ENCODE peak calls at places on chromosomes 1 and 21, in five cellular contexts. Y is AG04450, C is pancreas, L is HCT116, W is astrocyte of the spinal cord. S is an unnamed sample.

GRCh38 chr1:244056602-244057001 is 5.5 kb downstream of the ZBTB18 start:
- DNase-seq in C (no peak), Y (no peak), L (no peak), W (no peak), S (no peak)

GRCh38 chr1:1760345-1760650 is 18.0 kb downstream of the NADK start:
- DNase-seq in C (no peak), W (no peak), L (no peak), Y (no peak), S (no peak)

GRCh38 chr1:48627467-48627866 is 149.2 kb downstream of the BEND5 start:
- DNase-seq in L (no peak), C (no peak), W (no peak), Y (no peak), S (no peak)

GRCh38 chr1:226568077-226568831 is 19.7 kb downstream of the STUM start:
- DNase-seq in L (peak), Y (no peak), C (no peak), W (no peak), S (peak)

GRCh38 chr1:104929280-104929679 is 1179.6 kb downstream of the AMY1C start:
- DNase-seq in L (no peak), C (no peak), Y (no peak), W (no peak), S (no peak)

GRCh38 chr1:30286241-30286983 is 437.0 kb downstream of the MATN1 start:
- DNase-seq in C (peak), Y (no peak), W (no peak), L (no peak), S (no peak)

GRCh38 chr1:36109041-36109679 is 15.9 kb downstream of the COL8A2 start:
- DNase-seq in C (no peak), Y (peak), L (no peak), W (peak), S (peak)

GRCh38 chr1:191498318-191498717 is 659.9 kb upstream of the RGS18 start:
- DNase-seq in Y (no peak), C (no peak), L (no peak), W (peak), S (peak)

GRCh38 chr1:20974069-20974468 is 187.0 kb upstream of the HP1BP3 start:
- DNase-seq in L (no peak), W (no peak), C (no peak), Y (peak), S (peak)

GRCh38 chr1:151991663-151992344 is 1.9 kb downstream of the S100A10 start:
- DNase-seq in W (no peak), C (no peak), Y (no peak), L (no peak), S (no peak)

GRCh38 chr1:209416009-209416408 is 167.5 kb upstream of the CAMK1G start:
- DNase-seq in L (no peak), W (peak), C (no peak), Y (peak), S (no peak)

GRCh38 chr1:6497215-6497866 is 5.9 kb upstream of the PLEKHG5 start:
- DNase-seq in L (no peak), Y (no peak), C (peak), W (no peak), S (no peak)

GRCh38 chr1:85566890-85567289 is 13.7 kb upstream of the CCN1 start:
- DNase-seq in C (no peak), W (no peak), L (no peak), Y (no peak), S (peak)

GRCh38 chr1:56872597-56872996 is 18.0 kb downstream of the C8A start:
- DNase-seq in C (no peak), Y (no peak), L (no peak), W (peak), S (peak)

GRCh38 chr21:14513772-14514171 is 32.3 kb downstream of the SAMSN1 start:
- DNase-seq in C (no peak), W (no peak), L (no peak), Y (no peak), S (no peak)

GRCh38 chr21:39381009-39381408 is 32.1 kb upstream of the HMGN1 start:
- DNase-seq in C (no peak), W (no peak), Y (no peak), L (no peak), S (no peak)

GRCh38 chr1:16026723-16027484 is 5.1 kb downstream of the CLCNKA start:
- DNase-seq in C (peak), W (peak), L (no peak), Y (no peak), S (no peak)

GRCh38 chr1:114152211-114153050 is 1.2 kb downstream of the SYT6 start:
- DNase-seq in L (no peak), W (peak), C (peak), Y (no peak), S (peak)

GRCh38 chr1:204975568-204976235 is 67.3 kb upstream of the CNTN2 start:
- DNase-seq in L (peak), W (peak), Y (no peak), C (peak), S (peak)

GRCh38 chr1:196209983-196210382 is 398.3 kb downstream of the KCNT2 start:
- DNase-seq in C (no peak), Y (no peak), W (peak), L (no peak), S (peak)

GRCh38 chr1:39799770-39800470 is 11.3 kb upstream of the BMP8B start:
- DNase-seq in L (peak), Y (peak), C (peak), W (peak), S (peak)

GRCh38 chr1:192958350-192958749 is 100.8 kb downstream of the UCHL5 start:
- DNase-seq in W (no peak), L (no peak), Y (no peak), C (no peak), S (no peak)

GRCh38 chr1:89069955-89070354 is 4.9 kb upstream of the GBP1 start:
- DNase-seq in W (peak), L (no peak), Y (no peak), C (no peak), S (peak)

GRCh38 chr1:226643701-226644540 is 95.2 kb downstream of the ITPKB start:
- DNase-seq in C (no peak), Y (no peak), W (no peak), L (no peak), S (no peak)

GRCh38 chr1:162347281-162347680 is 29.4 kb downstream of the SPATA46 start:
- DNase-seq in W (no peak), C (no peak), Y (no peak), L (no peak), S (no peak)

GRCh38 chr1:167330601-167331293 is 110.1 kb downstream of the POU2F1 start:
- DNase-seq in C (no peak), Y (no peak), W (no peak), L (no peak), S (no peak)

GRCh38 chr1:18513995-18514394 is 33.3 kb downstream of the KLHDC7A start:
- DNase-seq in W (no peak), C (peak), L (no peak), Y (no peak), S (no peak)

GRCh38 chr1:221667504-221667903 is 74.4 kb downstream of the DUSP10 start:
- DNase-seq in L (peak), C (no peak), Y (no peak), W (peak), S (peak)

GRCh38 chr1:919271-919872 is 4.4 kb upstream of the SAMD11 start:
- DNase-seq in L (no peak), Y (no peak), W (no peak), C (no peak), S (no peak)

GRCh38 chr21:35886887-35887286 is 173.4 kb downstream of the SETD4 start:
- DNase-seq in C (no peak), Y (no peak), W (no peak), L (no peak), S (no peak)

GRCh38 chr1:175848329-175848728 is 104.9 kb upstream of the TNR start:
- DNase-seq in L (no peak), C (no peak), Y (no peak), W (no peak), S (no peak)

GRCh38 chr1:27559466-27560030 is 44.4 kb downstream of the AHDC1 start:
- DNase-seq in Y (no peak), W (no peak), L (no peak), C (no peak), S (no peak)

GRCh38 chr1:177983824-177984528 is 14.1 kb upstream of the SEC16B start:
- DNase-seq in W (peak), Y (peak), C (peak), L (no peak), S (peak)

GRCh38 chr1:237792149-237792548 is 98.6 kb downstream of the ZP4 start:
- DNase-seq in C (no peak), L (no peak), Y (no peak), W (no peak), S (no peak)

GRCh38 chr1:237799762-237800474 is 90.8 kb downstream of the ZP4 start:
- DNase-seq in C (peak), Y (no peak), L (no peak), W (no peak), S (peak)

GRCh38 chr1:237789619-237790018 is 101.1 kb downstream of the ZP4 start:
- DNase-seq in C (no peak), L (no peak), Y (no peak), W (no peak), S (no peak)

GRCh38 chr1:237794071-237794470 is 96.7 kb downstream of the ZP4 start:
- DNase-seq in L (no peak), Y (no peak), W (no peak), C (no peak), S (no peak)

GRCh38 chr1:237795558-237795957 is 95.2 kb downstream of the ZP4 start:
- DNase-seq in C (no peak), L (no peak), Y (no peak), W (no peak), S (no peak)
- H3K4me3 ChIP-seq in C (no peak), L (no peak), Y (no peak), W (no peak), S (no peak)

DNA sequence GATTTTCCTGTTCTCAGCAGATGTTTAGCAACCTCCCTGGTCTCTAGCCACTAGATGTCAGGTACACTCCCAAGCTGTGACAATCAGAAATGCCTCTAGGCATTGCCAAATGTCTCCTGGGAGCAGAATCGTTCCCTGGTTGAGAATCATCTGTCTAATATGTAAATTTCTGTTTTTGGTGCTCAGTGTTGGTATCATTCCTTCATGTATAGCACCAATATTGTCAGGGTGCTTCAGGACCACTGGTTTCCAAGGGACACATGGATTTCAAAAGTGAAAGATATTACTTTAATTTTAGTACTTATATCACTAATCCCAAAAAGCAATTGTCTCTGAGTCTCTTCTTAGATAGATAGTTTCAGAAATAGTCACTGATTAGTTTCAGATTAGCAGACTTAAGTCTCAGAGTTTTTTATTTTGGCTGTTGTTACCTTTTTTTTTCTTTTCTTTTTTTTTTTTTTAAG is 160.1 kb downstream of the PTPRC start:
- DNase-seq in Y (no peak), C (no peak), L (no peak), W (no peak), S (no peak)
- TF ChIP-seq CTCF in Y (no peak), C (no peak), L (no peak), W (no peak), S (no peak)

GRCh38 chr1:158799689-158800088 is 18.7 kb upstream of the OR6N2 start:
- DNase-seq in C (no peak), Y (no peak), W (no peak), L (no peak), S (no peak)
- H3K4me3 ChIP-seq in C (no peak), Y (no peak), W (no peak), L (no peak), S (no peak)

DNA sequence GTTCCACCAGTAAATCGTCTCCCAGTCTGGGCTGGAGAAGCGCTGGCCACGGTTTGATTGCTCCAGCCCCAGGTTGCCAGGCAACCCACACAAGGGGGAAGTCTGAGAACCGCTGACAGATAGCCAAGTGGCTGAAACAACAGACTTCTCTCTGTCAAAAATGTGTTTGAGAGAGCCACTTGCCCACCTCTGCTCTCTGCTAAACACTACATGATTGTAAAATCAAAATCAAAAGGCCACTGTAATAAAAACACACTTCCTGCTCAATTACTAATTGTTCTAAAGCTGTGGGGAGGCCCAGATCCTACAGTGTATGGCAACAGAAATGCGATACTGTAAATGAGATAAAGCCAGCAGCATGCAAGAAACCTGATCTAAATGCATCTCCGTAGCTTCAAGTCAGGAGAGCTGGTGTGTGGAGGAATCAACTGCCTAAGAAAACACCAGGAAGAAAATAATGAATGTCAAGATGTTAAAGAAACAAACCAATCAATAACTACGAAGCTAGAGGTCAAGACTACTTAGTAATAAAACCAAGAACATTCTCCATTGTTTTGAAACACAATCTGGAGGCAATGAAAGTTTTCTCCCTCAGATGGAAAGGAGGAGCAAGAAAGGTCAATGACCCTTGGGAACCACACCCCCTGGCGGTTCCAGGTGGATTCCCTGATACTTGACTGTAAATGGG is 121.2 kb downstream of the SLC45A1 start:
- DNase-seq in Y (peak), W (peak), L (no peak), C (peak), S (peak)
- TF ChIP-seq CTCF in Y (no peak), W (peak), L (no peak), C (no peak), S (peak)

GRCh38 chr1:65308781-65309316 is 494 bp upstream of the DNAJC6 start:
- DNase-seq in C (no peak), L (no peak), W (no peak), Y (no peak), S (no peak)
- H3K4me3 ChIP-seq in C (peak), L (peak), W (peak), Y (no peak), S (no peak)

DNA sequence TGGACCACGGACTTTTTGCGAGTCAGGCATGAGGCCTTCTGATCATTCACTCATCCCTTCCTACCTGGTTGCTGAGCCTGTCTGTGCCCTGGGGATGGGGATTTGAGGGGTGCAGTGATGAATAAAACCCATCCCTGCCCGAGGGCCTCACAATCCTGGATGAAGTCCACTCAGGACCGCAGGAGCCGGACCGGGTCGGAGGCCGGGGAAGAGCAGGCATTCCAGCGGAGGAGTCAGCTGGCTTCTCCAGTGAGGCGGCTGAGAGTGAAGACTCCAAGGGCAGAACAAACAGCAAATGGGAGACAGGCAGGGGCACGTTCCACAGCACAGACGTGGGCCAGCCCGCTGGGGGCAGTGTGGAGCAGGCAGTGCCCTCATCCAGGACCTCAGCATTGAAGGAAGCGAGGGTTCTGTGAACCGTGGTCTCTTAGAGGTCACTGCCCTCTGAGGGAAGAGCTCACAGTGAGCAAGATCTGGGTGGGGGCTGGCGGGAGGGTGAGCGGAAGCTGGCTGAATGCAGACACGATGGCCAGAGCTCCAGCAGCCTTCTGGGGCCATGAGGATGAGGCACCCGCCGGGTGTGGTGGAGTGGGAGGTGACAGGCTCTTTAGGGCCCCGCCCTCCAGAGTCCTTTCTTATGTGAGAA is 10.9 kb upstream of the LRRC3 start:
- DNase-seq in W (no peak), L (peak), Y (no peak), C (no peak), S (no peak)
- TF ChIP-seq CTCF in W (no peak), L (peak), Y (no peak), C (no peak), S (peak)

GRCh38 chr1:43651922-43652321 is 2.0 kb downstream of the KDM4A start:
- DNase-seq in Y (no peak), L (no peak), W (no peak), C (no peak), S (no peak)
- H3K4me3 ChIP-seq in Y (peak), L (peak), W (peak), C (peak), S (peak)

GRCh38 chr1:68819190-68819829 is 322.4 kb upstream of the DEPDC1 start:
- DNase-seq in L (peak), Y (no peak), W (peak), C (no peak), S (peak)
- TF ChIP-seq CTCF in L (peak), Y (peak), W (peak), C (no peak), S (peak)

DNA sequence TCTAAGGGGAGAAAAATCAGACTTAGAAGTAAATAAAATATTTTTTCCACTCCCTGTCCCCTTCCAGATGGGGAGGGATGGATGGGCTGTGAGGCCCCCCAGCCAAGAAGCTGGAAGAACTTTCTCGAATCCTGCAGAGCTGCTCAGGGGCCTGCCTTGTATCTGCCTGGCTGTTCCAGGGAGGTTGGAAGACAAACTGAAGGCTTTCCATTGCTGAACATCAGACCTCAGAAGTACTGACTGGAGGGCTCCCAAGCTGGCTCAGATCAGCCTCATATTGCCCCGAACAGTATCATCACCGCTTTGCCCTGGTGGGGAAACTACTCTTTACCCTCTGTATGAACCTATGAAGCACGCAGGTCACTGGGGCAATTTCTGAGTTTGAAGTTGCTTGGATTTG is 12.4 kb upstream of the F3 start:
- DNase-seq in L (no peak), W (no peak), C (no peak), Y (no peak), S (no peak)
- H3K4me3 ChIP-seq in L (no peak), W (no peak), C (no peak), Y (no peak), S (no peak)

GRCh38 chr1:172609528-172609927 is 49.4 kb upstream of the FASLG start:
- DNase-seq in L (no peak), C (no peak), Y (no peak), W (peak), S (peak)
- TF ChIP-seq CTCF in L (peak), C (no peak), Y (peak), W (peak), S (peak)